ENCODE peak calls at places on chromosome 5, in five cellular contexts. N is amniotic epithelial cell, R is HuH-7.5, B is mesenchymal stem cell, T is heart left ventricle. Q is an unnamed sample.

GRCh38 chr5:35246928-35247644 is 16.8 kb upstream of the PRLR start:
- DNase-seq in N (no peak), T (peak; percentile 25), R (no peak), B (no peak), Q (peak; percentile 86)

GRCh38 chr5:132639706-132640130 is 18.3 kb upstream of the IL13 start:
- DNase-seq in B (no peak), T (no peak), R (no peak), N (no peak), Q (no peak)

GRCh38 chr5:171308453-171309275 is at the start of gene TLX3:
- DNase-seq in R (no peak), B (peak; percentile 43), N (no peak), T (no peak), Q (no peak)

GRCh38 chr5:160960592-160960991 is 108.6 kb upstream of the ATP10B start:
- DNase-seq in R (no peak), B (no peak), N (no peak), T (no peak), Q (no peak)

GRCh38 chr5:1201327-1202025 is at the start of gene SLC6A19:
- DNase-seq in R (no peak), B (no peak), N (no peak), T (no peak), Q (peak; percentile 63)

GRCh38 chr5:76662521-76662920 is 39.3 kb upstream of the F2RL2 start:
- DNase-seq in R (no peak), N (no peak), T (no peak), B (no peak), Q (no peak)

GRCh38 chr5:1762878-1763547 is 36.6 kb downstream of the MRPL36 start:
- DNase-seq in N (no peak), B (no peak), T (peak; percentile 5), R (no peak), Q (peak; percentile 23)

GRCh38 chr5:31470608-31471007 is 61.3 kb downstream of the DROSHA start:
- DNase-seq in T (peak; percentile 49), N (no peak), B (no peak), R (no peak), Q (no peak)

GRCh38 chr5:141654298-141654697 is 3.1 kb upstream of the FCHSD1 start:
- DNase-seq in T (no peak), R (no peak), B (peak; percentile 54), N (peak; percentile 84), Q (no peak)

GRCh38 chr5:90813392-90813791 is 254.8 kb downstream of the ADGRV1 start:
- DNase-seq in N (no peak), T (no peak), R (no peak), B (no peak), Q (no peak)

GRCh38 chr5:16690243-16690839 is 73.5 kb upstream of the RETREG1 start:
- DNase-seq in B (peak; percentile 73), N (peak; percentile 40), R (peak; percentile 65), T (no peak), Q (no peak)

GRCh38 chr5:40689442-40689841 is 9.7 kb downstream of the PTGER4 start:
- DNase-seq in B (peak; percentile 92), T (no peak), N (peak; percentile 90), R (no peak), Q (no peak)

GRCh38 chr5:1568201-1568979 is 44.6 kb upstream of the LPCAT1 start:
- DNase-seq in N (peak; percentile 97), B (peak; percentile 93), R (no peak), T (no peak), Q (no peak)

GRCh38 chr5:175922192-175922885 is 45.8 kb downstream of the THOC3 start:
- DNase-seq in N (peak; percentile 62), B (peak; percentile 75), T (no peak), R (no peak), Q (no peak)

GRCh38 chr5:107519900-107520354 is 150.8 kb downstream of the EFNA5 start:
- DNase-seq in T (no peak), R (no peak), B (peak; percentile 53), N (peak; percentile 39), Q (no peak)

GRCh38 chr5:37989884-37990283 is 150.0 kb upstream of the GDNF start:
- DNase-seq in N (no peak), T (no peak), B (no peak), R (no peak), Q (no peak)

GRCh38 chr5:99317136-99317535 is 388.3 kb upstream of the CHD1 start:
- DNase-seq in T (no peak), B (no peak), R (no peak), N (no peak), Q (no peak)

GRCh38 chr5:167105951-167106350 is 1185.5 kb upstream of the WWC1 start:
- DNase-seq in T (no peak), B (no peak), R (no peak), N (no peak), Q (no peak)

GRCh38 chr5:85906460-85906859 is 711.3 kb upstream of the COX7C start:
- DNase-seq in N (no peak), R (no peak), T (no peak), B (no peak), Q (no peak)

GRCh38 chr5:139745121-139745799 is 50.3 kb upstream of the PSD2 start:
- DNase-seq in N (peak; percentile 41), R (no peak), B (peak; percentile 89), T (no peak), Q (no peak)

GRCh38 chr5:103178167-103178566 is 58.1 kb downstream of the PPIP5K2 start:
- DNase-seq in B (no peak), T (no peak), N (no peak), R (no peak), Q (no peak)

GRCh38 chr5:135488727-135489465 is 36.7 kb upstream of the TIFAB start:
- DNase-seq in N (peak; percentile 6), B (peak; percentile 18), T (no peak), R (no peak), Q (no peak)

GRCh38 chr5:80990527-80990926 is 30.4 kb downstream of the RASGRF2 start:
- DNase-seq in T (no peak), N (peak; percentile 6), R (no peak), B (no peak), Q (no peak)

GRCh38 chr5:160233215-160233614 is 3.9 kb downstream of the FABP6 start:
- DNase-seq in T (no peak), R (no peak), B (no peak), N (peak; percentile 12), Q (no peak)

Q was measured in stomach.